ENCODE peak calls at places on chromosome 13, in seven cellular contexts. U is OCI-LY7, E is HL-60, N is pancreas, T is cardiac fibroblast, A is type B pancreatic cell, O is mammary epithelial cell. R is an unnamed sample.

GRCh38 chr13:47478985-47479384 is 522.1 kb downstream of the SUCLA2 start:
- DNase-seq in N (no peak), A (no peak), T (no peak), E (no peak), O (no peak), U (no peak), R (no peak)

GRCh38 chr13:94712287-94712811 is at the start of gene SOX21:
- DNase-seq in T (no peak), E (no peak), N (peak; percentile 68), A (no peak), U (no peak), O (peak; percentile 28), R (no peak)

GRCh38 chr13:80737513-80737912 is 396.6 kb upstream of the SPRY2 start:
- DNase-seq in T (no peak), N (no peak), E (no peak), O (no peak), U (no peak), A (no peak), R (no peak)

GRCh38 chr13:46303743-46304385 is 83.2 kb downstream of the RUBCNL start:
- DNase-seq in N (no peak), A (no peak), O (no peak), U (no peak), E (no peak), T (no peak), R (no peak)

GRCh38 chr13:96460571-96460970 is 370.7 kb downstream of the HS6ST3 start:
- DNase-seq in E (no peak), U (no peak), O (no peak), T (peak; percentile 28), A (no peak), N (no peak), R (no peak)

GRCh38 chr13:38883783-38884182 is 106.8 kb downstream of the STOML3 start:
- DNase-seq in U (no peak), N (no peak), T (no peak), A (no peak), O (no peak), E (no peak), R (no peak)

GRCh38 chr13:94556016-94556415 is 39.9 kb downstream of the TGDS start:
- DNase-seq in U (no peak), N (no peak), E (no peak), T (no peak), O (no peak), A (no peak), R (no peak)

GRCh38 chr13:110047511-110047910 is 259.4 kb downstream of the COL4A1 start:
- DNase-seq in N (peak; percentile 79), A (no peak), U (no peak), T (peak; percentile 81), E (no peak), O (no peak), R (no peak)

GRCh38 chr13:55652657-55653056 is 1488.1 kb upstream of the PRR20A start:
- DNase-seq in T (no peak), U (no peak), E (no peak), N (no peak), A (no peak), O (no peak), R (no peak)

GRCh38 chr13:76711515-76712182 is 174.6 kb downstream of the KCTD12 start:
- DNase-seq in A (no peak), E (peak; percentile 41), O (peak; percentile 47), T (peak; percentile 95), N (no peak), U (no peak), R (no peak)

GRCh38 chr13:19984430-19985218 is 26.1 kb downstream of the ZMYM2 start:
- DNase-seq in N (no peak), T (peak; percentile 68), A (no peak), O (peak; percentile 7), E (no peak), U (peak; percentile 49), R (no peak)

GRCh38 chr13:92512852-92513251 is 713.8 kb upstream of the GPC6 start:
- DNase-seq in T (no peak), O (no peak), E (no peak), U (peak; percentile 2), A (no peak), N (no peak), R (no peak)

GRCh38 chr13:61466280-61466679 is 50.6 kb upstream of the PCDH20 start:
- DNase-seq in O (no peak), U (no peak), A (no peak), T (no peak), N (no peak), E (no peak), R (no peak)
- TF ChIP-seq CTCF in O (peak; percentile 15), U (peak; percentile 47), A (peak; percentile 45), T (no peak), N (no peak), E (no peak), R (no peak)

GRCh38 chr13:112712451-112712881 is 22.6 kb downstream of the ATP11A start:
- DNase-seq in A (no peak), E (no peak), O (no peak), T (no peak), U (no peak), N (no peak), R (no peak)

GRCh38 chr13:112710855-112711527 is 21.2 kb downstream of the ATP11A start:
- DNase-seq in U (no peak), N (no peak), A (no peak), T (no peak), O (no peak), E (no peak), R (no peak)

GRCh38 chr13:112709825-112710783 is 20.3 kb downstream of the ATP11A start:
- DNase-seq in O (no peak), T (no peak), E (no peak), N (no peak), U (no peak), A (no peak), R (no peak)

GRCh38 chr13:112713517-112714253 is 23.8 kb downstream of the ATP11A start:
- DNase-seq in O (no peak), A (no peak), N (no peak), U (no peak), E (no peak), T (no peak), R (no peak)

GRCh38 chr13:112711528-112712265 is 21.9 kb downstream of the ATP11A start:
- DNase-seq in O (peak; percentile 89), U (no peak), A (no peak), T (peak; percentile 86), E (no peak), N (no peak), R (peak; percentile 46)
- TF ChIP-seq CTCF in O (no peak), U (no peak), A (peak; percentile 36), T (no peak), E (no peak), N (no peak), R (no peak)

GRCh38 chr13:51148223-51148951 is 37.3 kb upstream of the C13orf42 start:
- DNase-seq in E (no peak), A (peak; percentile 58), T (no peak), O (no peak), U (no peak), N (peak; percentile 60), R (no peak)
- TF ChIP-seq CTCF in E (no peak), A (no peak), T (no peak), O (no peak), U (no peak), N (no peak), R (no peak)

GRCh38 chr13:40664100-40665060 is 2.1 kb downstream of the FOXO1 start:
- DNase-seq in O (peak; percentile 36), A (peak; percentile 77), N (peak; percentile 86), U (peak; percentile 81), T (peak; percentile 60), E (no peak), R (peak; percentile 79)

GRCh38 chr13:40666905-40667621 is 622 bp upstream of the FOXO1 start:
- DNase-seq in T (no peak), O (no peak), E (peak; percentile 45), A (no peak), U (peak; percentile 58), N (peak; percentile 89), R (peak; percentile 64)

GRCh38 chr13:40666058-40666904 is at the start of gene FOXO1:
- DNase-seq in O (peak; percentile 84), T (peak; percentile 78), U (peak; percentile 93), A (peak; percentile 91), N (peak; percentile 93), E (peak; percentile 81), R (peak; percentile 84)

GRCh38 chr13:40665754-40666057 is 735 bp downstream of the FOXO1 start:
- DNase-seq in T (no peak), U (peak; percentile 68), E (peak; percentile 23), A (no peak), N (no peak), O (no peak), R (peak; percentile 45)

DNA sequence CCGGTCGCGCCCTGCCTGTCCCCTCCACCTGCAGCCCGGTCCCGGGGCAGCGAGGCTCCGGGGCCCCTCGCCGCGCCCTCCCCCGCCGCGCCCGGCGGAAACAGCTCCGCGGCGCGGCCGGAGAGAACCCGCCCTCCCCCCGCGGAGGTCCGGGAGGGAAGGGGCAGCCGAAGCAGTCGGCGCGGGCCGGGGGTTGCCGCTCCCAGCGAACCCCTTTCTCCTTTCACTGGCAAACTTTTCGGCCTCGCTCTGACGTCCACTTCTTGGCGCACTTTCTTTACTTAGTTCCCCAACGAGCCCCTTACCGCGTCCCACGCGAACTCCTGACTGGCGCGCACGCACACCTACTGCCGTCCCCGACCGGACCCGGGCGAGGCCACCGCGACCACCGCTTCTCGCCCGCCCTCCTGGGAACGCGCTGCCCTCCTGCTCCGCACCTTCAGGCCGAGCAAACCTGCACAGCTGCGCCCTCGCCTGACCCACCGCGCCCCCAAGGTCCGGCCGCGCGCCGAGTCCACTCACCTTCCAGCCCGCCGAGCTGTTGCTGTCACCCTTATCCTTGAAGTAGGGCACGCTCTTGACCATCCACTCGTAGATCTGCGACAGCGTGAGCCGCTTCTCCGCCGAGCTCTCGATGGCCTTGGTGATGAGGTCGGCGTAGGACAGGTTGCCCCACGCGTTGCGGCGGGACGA is 1.2 kb downstream of the FOXO1 start:
- DNase-seq in U (peak; percentile 68), T (peak; percentile 39), O (peak; percentile 52), E (no peak), N (peak; percentile 85), A (peak; percentile 72), R (peak; percentile 53)
- TF ChIP-seq CTCF in U (peak; percentile 29), T (no peak), O (peak; percentile 2), E (no peak), N (no peak), A (no peak), R (no peak)

GRCh38 chr13:84844473-84844872 is 954.7 kb downstream of the SLITRK6 start:
- DNase-seq in T (no peak), N (no peak), E (no peak), O (peak; percentile 9), A (no peak), U (peak; percentile 17), R (no peak)
- TF ChIP-seq CTCF in T (no peak), N (no peak), E (no peak), O (peak; percentile 49), A (peak; percentile 79), U (peak; percentile 84), R (no peak)

DNA sequence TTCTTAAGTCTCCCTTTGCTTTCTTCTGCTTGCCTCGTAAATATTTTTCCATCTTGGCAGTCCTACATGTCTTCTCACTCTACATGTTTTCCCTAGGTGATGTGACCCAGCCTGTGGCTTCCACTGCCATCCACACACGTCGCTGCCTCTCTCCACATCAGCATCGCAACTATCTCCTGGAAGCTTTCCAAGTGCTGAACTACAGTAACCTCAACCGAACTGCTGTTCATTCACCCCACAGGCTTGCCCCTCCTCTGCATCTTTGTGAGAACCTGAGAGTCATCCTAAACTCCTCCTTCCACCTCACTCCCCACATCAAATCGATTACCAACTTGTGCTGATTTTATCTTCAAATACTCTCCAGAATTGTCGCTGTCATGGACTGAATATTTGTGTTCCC is 41.2 kb upstream of the USPL1 start:
- DNase-seq in O (peak; percentile 73), E (peak; percentile 25), A (no peak), U (no peak), T (peak; percentile 46), N (no peak), R (peak; percentile 63)
- TF ChIP-seq CTCF in O (no peak), E (no peak), A (no peak), U (no peak), T (no peak), N (no peak), R (no peak)